ENCODE peak calls at places on chromosome 6, in eight cellular contexts. L, R, S, U, F, J, D and I are unnamed samples.

GRCh38 chr6:118784641-118785164 is 109.2 kb upstream of the ASF1A start:
- DNase-seq in D (no peak), R (no peak), U (peak), L (no peak), J (no peak), S (no peak), F (no peak), I (no peak)

GRCh38 chr6:155195903-155196302 is 67.9 kb upstream of the CLDN20 start:
- DNase-seq in D (no peak), S (no peak), J (no peak), L (no peak), U (peak), R (no peak), F (no peak), I (no peak)

GRCh38 chr6:152794696-152795095 is 44.1 kb downstream of the VIP start:
- DNase-seq in R (no peak), S (no peak), J (no peak), L (no peak), D (no peak), F (no peak), U (no peak), I (no peak)

GRCh38 chr6:17730078-17730704 is 23.5 kb upstream of the NUP153 start:
- DNase-seq in R (no peak), J (no peak), S (no peak), F (no peak), U (no peak), L (no peak), D (no peak), I (no peak)

GRCh38 chr6:108295676-108296075 is 822 bp downstream of the AFG1L start:
- DNase-seq in S (peak), L (no peak), F (no peak), J (no peak), D (no peak), R (no peak), U (no peak), I (no peak)

GRCh38 chr6:39074486-39074885 is 25.9 kb downstream of the GLP1R start:
- DNase-seq in L (no peak), J (no peak), F (no peak), D (no peak), S (no peak), R (no peak), U (no peak), I (no peak)

GRCh38 chr6:28977351-28978136 is 27.6 kb downstream of the ZNF311 start:
- DNase-seq in F (no peak), J (no peak), R (no peak), D (no peak), S (no peak), U (peak), L (no peak), I (no peak)

GRCh38 chr6:81997091-81997926 is 244.8 kb upstream of the TENT5A start:
- DNase-seq in S (no peak), J (no peak), U (no peak), D (no peak), R (no peak), L (no peak), F (no peak), I (peak)

GRCh38 chr6:83215131-83216047 is 22.2 kb downstream of the RWDD2A start:
- DNase-seq in J (peak), S (peak), R (peak), D (peak), U (peak), L (peak), F (peak), I (peak)

GRCh38 chr6:49902856-49903255 is 36.5 kb upstream of the CRISP1 start:
- DNase-seq in J (no peak), L (no peak), R (no peak), U (no peak), F (no peak), S (no peak), D (no peak), I (no peak)

GRCh38 chr6:117346142-117346930 is 79.4 kb downstream of the ROS1 start:
- DNase-seq in D (no peak), F (no peak), L (no peak), S (peak), U (peak), J (no peak), R (peak), I (peak)

GRCh38 chr6:2432258-2432657 is 186.9 kb upstream of the GMDS start:
- DNase-seq in S (no peak), L (no peak), R (no peak), F (no peak), U (no peak), D (no peak), J (no peak), I (no peak)

GRCh38 chr6:79544299-79544927 is 7.2 kb upstream of the LCA5 start:
- DNase-seq in U (no peak), S (peak), L (no peak), D (no peak), F (no peak), R (no peak), J (no peak), I (no peak)

GRCh38 chr6:119467478-119468081 is 118.0 kb upstream of the MAN1A1 start:
- DNase-seq in R (no peak), J (no peak), D (no peak), U (no peak), S (no peak), L (no peak), F (no peak), I (no peak)

GRCh38 chr6:131923356-131923755 is 27.8 kb downstream of the CCN2 start:
- DNase-seq in J (no peak), R (peak), F (no peak), U (peak), L (no peak), S (peak), D (peak), I (peak)

GRCh38 chr6:74467533-74468215 is 738.2 kb downstream of the COL12A1 start:
- DNase-seq in R (no peak), J (no peak), S (no peak), D (no peak), L (no peak), F (no peak), U (no peak), I (no peak)

GRCh38 chr6:168050225-168050796 is 28.7 kb downstream of the FRMD1 start:
- DNase-seq in L (no peak), F (no peak), U (no peak), D (no peak), R (no peak), J (no peak), S (no peak), I (no peak)

GRCh38 chr6:133359256-133359655 is 118.1 kb downstream of the EYA4 start:
- DNase-seq in D (no peak), U (no peak), L (no peak), R (no peak), S (no peak), F (no peak), J (no peak), I (no peak)

GRCh38 chr6:135922170-135922569 is 70.7 kb downstream of the PDE7B start:
- DNase-seq in F (no peak), U (peak), D (peak), S (peak), R (no peak), J (no peak), L (no peak), I (peak)

GRCh38 chr6:128882560-128882959 is 378 bp upstream of the LAMA2 start:
- DNase-seq in R (no peak), D (no peak), S (no peak), U (peak), F (no peak), J (no peak), L (no peak), I (no peak)